ENCODE peak calls at places on chromosomes 11 and 22, in seven cellular contexts. N, Y, U, I, X, O and D are unnamed samples.

GRCh38 chr11:88421530-88421929 is 84.0 kb upstream of the CTSC start:
- DNase-seq in N (no peak), Y (no peak), U (no peak), I (no peak), X (peak), O (peak), D (peak)

GRCh38 chr22:46812786-46813185 is 50.3 kb downstream of the TBC1D22A start:
- DNase-seq in N (no peak), Y (no peak), U (no peak), I (no peak), X (no peak), O (no peak), D (no peak)

GRCh38 chr11:22244986-22245592 is 52.2 kb downstream of the ANO5 start:
- DNase-seq in N (peak), Y (peak), U (peak), I (peak), X (peak), O (peak), D (peak)

GRCh38 chr22:18096823-18097222 is 13.8 kb upstream of the TUBA8 start:
- DNase-seq in N (no peak), Y (no peak), U (no peak), I (no peak), X (no peak), O (no peak), D (no peak)

GRCh38 chr22:36175892-36176291 is 15.3 kb upstream of the APOL3 start:
- DNase-seq in N (peak), Y (no peak), U (no peak), I (no peak), X (no peak), O (peak), D (no peak)

GRCh38 chr11:39374963-39375698 is 2084.3 kb downstream of the LRRC4C start:
- DNase-seq in N (peak), Y (peak), U (peak), I (no peak), X (peak), O (peak), D (no peak)

GRCh38 chr22:33917744-33918406 is 2.4 kb downstream of the LARGE1 start:
- DNase-seq in N (no peak), Y (no peak), U (no peak), I (no peak), X (no peak), O (no peak), D (peak)

GRCh38 chr11:65713212-65713969 is 1.3 kb downstream of the KAT5 start:
- DNase-seq in N (no peak), Y (no peak), U (no peak), I (no peak), X (no peak), O (no peak), D (no peak)

GRCh38 chr22:37820350-37820749 is 2.8 kb upstream of the GALR3 start:
- DNase-seq in N (no peak), Y (no peak), U (no peak), I (no peak), X (no peak), O (no peak), D (no peak)

GRCh38 chr22:37827056-37827455 is 3.9 kb downstream of the GALR3 start:
- DNase-seq in N (no peak), Y (no peak), U (no peak), I (peak), X (no peak), O (no peak), D (no peak)

GRCh38 chr22:37824674-37825641 is 1.8 kb downstream of the GALR3 start:
- DNase-seq in N (no peak), Y (no peak), U (no peak), I (no peak), X (peak), O (no peak), D (no peak)

GRCh38 chr22:37822079-37822833 is 926 bp upstream of the GALR3 start:
- DNase-seq in N (no peak), Y (no peak), U (no peak), I (no peak), X (no peak), O (no peak), D (no peak)

DNA sequence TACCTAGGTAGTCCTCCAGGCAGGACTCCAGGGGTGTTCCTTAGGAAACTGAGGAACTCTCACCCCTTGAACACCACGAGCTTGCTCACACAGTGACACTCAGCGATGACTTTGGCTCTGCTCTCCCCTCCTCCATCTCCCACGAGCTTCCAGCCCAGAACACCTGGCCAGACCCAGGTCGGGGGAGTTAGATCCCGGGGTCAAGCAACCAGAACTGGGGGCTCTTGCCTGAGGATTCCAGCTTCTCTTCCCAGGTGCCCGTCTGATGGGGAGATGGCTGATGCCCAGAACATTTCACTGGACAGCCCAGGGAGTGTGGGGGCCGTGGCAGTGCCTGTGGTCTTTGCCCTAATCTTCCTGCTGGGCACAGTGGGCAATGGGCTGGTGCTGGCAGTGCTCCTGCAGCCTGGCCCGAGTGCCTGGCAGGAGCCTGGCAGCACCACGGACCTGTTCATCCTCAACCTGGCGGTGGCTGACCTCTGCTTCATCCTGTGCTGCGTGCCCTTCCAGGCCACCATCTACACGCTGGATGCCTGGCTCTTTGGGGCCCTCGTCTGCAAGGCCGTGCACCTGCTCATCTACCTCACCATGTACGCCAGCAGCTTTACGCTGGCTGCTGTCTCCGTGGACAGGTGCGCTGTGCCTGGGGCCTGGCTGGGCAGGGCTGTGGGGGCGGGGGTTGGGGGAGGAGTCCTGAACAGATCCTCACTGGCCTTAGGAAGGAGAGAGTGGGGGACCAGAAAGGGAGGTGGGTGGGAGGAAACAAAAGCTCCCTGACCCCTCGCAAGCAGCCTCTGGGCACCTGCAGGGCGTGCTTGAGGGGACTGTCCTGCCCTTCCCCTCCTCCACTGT is at the start of gene GALR3:
- DNase-seq in N (no peak), Y (no peak), U (no peak), I (no peak), X (no peak), O (no peak), D (no peak)
- H3K4me3 ChIP-seq in N (no peak), Y (no peak), U (no peak), I (no peak), X (no peak), O (no peak), D (no peak)

GRCh38 chr22:38871360-38872171 is 450 bp downstream of the CBX6 start:
- DNase-seq in N (no peak), Y (no peak), U (no peak), I (no peak), X (peak), O (no peak), D (no peak)

GRCh38 chr22:38873469-38874411 is 1.7 kb upstream of the CBX6 start:
- DNase-seq in N (no peak), Y (no peak), U (no peak), I (no peak), X (peak), O (peak), D (peak)

GRCh38 chr22:38874529-38875222 is 2.7 kb upstream of the CBX6 start:
- DNase-seq in N (no peak), Y (no peak), U (no peak), I (no peak), X (no peak), O (no peak), D (no peak)

GRCh38 chr22:38872172-38872830 is at the start of gene CBX6:
- DNase-seq in N (peak), Y (peak), U (peak), I (peak), X (peak), O (peak), D (peak)

DNA sequence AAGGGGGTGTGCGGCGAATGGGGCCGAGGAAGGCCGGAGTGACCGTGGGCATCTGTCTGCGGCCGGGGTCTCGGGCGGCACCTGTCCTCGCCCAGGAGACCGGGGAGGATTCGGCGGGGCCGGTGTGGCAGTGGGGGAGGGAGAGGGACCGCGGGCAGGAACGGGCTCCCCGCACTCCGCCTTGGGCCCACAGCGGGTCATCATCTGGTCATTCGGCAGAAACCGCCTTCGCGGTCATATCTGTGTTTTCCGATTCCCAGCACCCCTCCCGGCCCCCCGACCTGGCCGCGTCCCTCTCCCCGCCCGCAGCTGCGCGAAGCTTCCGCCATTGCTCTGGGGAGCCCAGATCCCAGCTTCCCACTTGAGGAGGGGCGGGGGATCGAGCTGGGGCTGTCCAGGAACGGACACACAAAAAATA is 824 bp upstream of the CBX6 start:
- DNase-seq in N (peak), Y (peak), U (no peak), I (peak), X (no peak), O (no peak), D (no peak)
- TF ChIP-seq CTCF in N (no peak), Y (no peak), U (no peak), I (no peak), X (no peak), O (no peak), D (no peak)

DNA sequence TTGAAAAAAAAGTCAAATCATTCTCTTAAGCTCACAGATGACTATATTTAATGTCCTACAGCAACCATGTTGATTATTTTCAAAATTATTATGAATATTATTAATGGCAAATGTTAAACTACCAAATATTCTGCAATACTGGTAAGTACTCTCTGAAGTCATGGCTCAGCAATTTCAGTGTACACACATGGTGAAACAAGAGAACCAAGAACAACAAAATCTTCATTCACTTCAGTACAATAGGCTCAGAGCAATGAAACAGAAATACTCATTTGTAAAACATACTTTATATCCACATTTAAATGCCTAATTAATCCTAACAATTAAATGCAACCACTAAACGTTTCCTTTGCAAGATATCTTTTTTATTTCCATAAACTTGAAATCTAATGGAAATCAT is 347.2 kb downstream of the TTC28 start:
- DNase-seq in N (no peak), Y (peak), U (no peak), I (no peak), X (no peak), O (no peak), D (no peak)
- H3K4me3 ChIP-seq in N (no peak), Y (no peak), U (no peak), I (no peak), X (no peak), O (no peak), D (no peak)

GRCh38 chr11:67666676-67667489 is 7.5 kb downstream of the ALDH3B2 start:
- DNase-seq in N (no peak), Y (no peak), U (no peak), I (no peak), X (no peak), O (no peak), D (no peak)

GRCh38 chr11:67666303-67666645 is 8.1 kb downstream of the ALDH3B2 start:
- DNase-seq in N (no peak), Y (no peak), U (no peak), I (no peak), X (no peak), O (no peak), D (no peak)

GRCh38 chr11:67664213-67664585 is 10.2 kb downstream of the ALDH3B2 start:
- DNase-seq in N (no peak), Y (no peak), U (no peak), I (no peak), X (no peak), O (no peak), D (no peak)

GRCh38 chr11:67664696-67665536 is 9.5 kb downstream of the ALDH3B2 start:
- DNase-seq in N (no peak), Y (no peak), U (no peak), I (no peak), X (no peak), O (no peak), D (no peak)

DNA sequence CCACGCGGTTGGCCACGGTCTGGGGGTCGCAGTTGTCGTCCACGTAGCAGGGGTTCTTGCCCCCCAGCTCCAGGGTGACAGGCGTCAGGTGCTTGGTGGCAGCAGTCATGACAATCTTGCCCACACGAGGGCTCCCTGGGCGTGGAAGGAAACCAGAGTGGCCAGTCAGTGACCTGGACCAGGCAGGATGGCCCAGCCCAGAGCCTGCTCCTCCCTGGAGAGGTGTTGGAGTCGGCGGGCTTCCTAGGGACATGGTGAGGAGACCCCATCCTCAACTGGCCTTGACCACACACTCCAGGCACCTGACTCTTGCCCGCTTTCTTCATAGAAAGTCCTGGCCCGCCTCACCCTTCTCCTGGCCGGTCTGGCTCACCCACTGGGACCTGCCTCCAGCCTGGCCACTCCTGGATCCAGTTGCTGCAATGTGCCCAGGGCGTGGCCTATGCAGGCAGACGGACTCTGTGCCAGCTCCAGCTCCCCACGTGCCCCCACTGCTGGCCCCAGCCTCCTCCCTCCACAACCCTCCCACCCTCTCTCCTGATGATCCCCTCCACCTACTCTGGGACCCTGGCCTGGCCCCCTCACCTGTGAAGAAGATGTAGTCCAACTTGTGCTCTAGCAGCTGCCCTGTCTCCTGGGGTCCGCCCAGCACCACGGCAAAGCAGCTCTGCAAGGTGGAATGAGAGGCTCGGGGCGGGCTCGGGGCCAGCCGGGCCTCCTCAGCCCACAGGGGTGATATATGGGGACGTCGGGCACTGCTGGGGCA is 8.7 kb downstream of the ALDH3B2 start:
- DNase-seq in N (no peak), Y (no peak), U (no peak), I (no peak), X (no peak), O (peak), D (no peak)
- TF ChIP-seq CTCF in N (peak), Y (no peak), U (peak), I (peak), X (peak), O (peak), D (peak)

DNA sequence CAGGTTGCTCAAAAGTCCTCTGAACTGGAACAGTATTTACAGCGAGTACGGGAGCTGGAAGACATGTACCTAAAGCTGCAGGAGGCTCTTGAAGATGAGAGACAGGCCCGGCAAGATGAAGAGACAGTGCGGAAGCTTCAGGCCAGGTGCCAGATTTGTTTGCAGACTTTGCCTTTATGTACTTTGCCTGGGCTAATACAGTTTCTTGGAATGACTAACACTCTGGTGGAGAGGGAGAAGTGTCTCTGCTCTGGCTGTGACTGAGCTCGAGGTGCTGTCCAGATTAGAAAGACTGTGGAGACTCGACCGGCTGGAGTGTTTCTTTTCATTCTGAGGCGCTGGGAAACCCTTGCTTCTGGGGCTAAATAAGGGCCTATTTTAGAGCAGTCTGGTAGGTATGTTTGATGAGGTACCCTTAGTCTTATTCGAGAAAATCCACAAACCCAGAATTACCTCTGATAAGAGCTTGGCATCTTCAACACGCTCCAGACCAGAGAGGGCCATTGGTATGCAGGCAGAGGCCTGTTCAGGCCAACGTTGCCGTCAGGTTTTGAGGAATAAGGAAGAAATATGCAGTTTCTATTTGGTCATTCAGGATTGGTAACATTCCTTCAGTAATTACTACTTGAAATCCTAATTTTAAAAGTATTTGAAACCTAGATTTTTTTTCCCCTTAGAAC is 76.5 kb downstream of the SWAP70 start:
- DNase-seq in N (no peak), Y (no peak), U (no peak), I (no peak), X (no peak), O (peak), D (peak)
- H3K4me3 ChIP-seq in N (no peak), Y (no peak), U (no peak), I (no peak), X (no peak), O (no peak), D (no peak)

GRCh38 chr11:36411202-36411640 is 98.9 kb downstream of the TRAF6 start:
- DNase-seq in N (no peak), Y (no peak), U (no peak), I (no peak), X (no peak), O (no peak), D (no peak)

GRCh38 chr11:36408476-36409136 is 101.5 kb downstream of the TRAF6 start:
- DNase-seq in N (no peak), Y (no peak), U (no peak), I (no peak), X (no peak), O (no peak), D (no peak)

GRCh38 chr11:36407360-36407759 is 102.7 kb downstream of the TRAF6 start:
- DNase-seq in N (no peak), Y (no peak), U (no peak), I (no peak), X (no peak), O (no peak), D (no peak)

GRCh38 chr11:36405585-36406367 is 104.3 kb downstream of the TRAF6 start:
- DNase-seq in N (no peak), Y (no peak), U (no peak), I (no peak), X (no peak), O (no peak), D (no peak)

DNA sequence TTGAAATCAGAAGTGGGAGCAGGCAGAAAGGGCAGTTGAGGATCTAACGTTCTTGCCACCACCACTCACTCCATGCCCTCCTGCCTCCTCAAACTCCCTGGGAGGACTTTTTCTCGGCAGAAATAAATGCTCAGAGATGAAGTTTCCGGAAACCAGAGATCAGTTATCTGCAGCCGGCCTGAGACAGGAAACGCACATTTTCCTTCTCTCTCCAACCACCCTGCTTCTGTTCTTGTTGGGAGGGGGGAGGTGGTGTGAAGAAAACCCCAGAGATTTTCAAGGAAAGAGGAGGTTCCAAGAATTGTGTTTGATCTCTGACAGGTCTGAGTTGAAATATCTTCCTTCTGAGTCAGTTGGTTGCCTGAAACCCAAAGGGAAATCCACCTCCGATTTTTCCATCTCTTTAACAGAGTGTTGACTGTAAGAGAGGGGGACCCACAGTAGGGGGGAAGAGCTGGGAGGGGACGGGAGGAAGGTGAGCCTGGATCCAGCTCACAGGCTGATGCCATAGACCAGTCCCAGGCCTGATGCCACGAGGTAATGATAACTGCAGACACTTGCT is 100.8 kb downstream of the TRAF6 start:
- DNase-seq in N (no peak), Y (peak), U (no peak), I (no peak), X (no peak), O (no peak), D (no peak)
- TF ChIP-seq CTCF in N (no peak), Y (no peak), U (no peak), I (no peak), X (no peak), O (no peak), D (no peak)

GRCh38 chr11:120025606-120026335 is 112.1 kb downstream of the TRIM29 start:
- DNase-seq in N (no peak), Y (no peak), U (no peak), I (no peak), X (no peak), O (no peak), D (no peak)
- H3K4me3 ChIP-seq in N (no peak), Y (no peak), U (no peak), I (no peak), X (no peak), O (no peak), D (no peak)

GRCh38 chr22:39821008-39821407 is 72.6 kb downstream of the ENTHD1 start:
- DNase-seq in N (no peak), Y (no peak), U (no peak), I (no peak), X (no peak), O (no peak), D (no peak)
- TF ChIP-seq CTCF in N (no peak), Y (no peak), U (no peak), I (no peak), X (no peak), O (no peak), D (no peak)